ENCODE peak calls at places on chromosomes 4 and X, in eight cellular contexts. One of them, this sample, is unnamed.

GRCh38 chrX:103792916-103793540 is 16.4 kb downstream of the PLP1 start:
- DNase-seq in NCI-H460: no peak
- DNase-seq in stimulated activated naive CD8-positive, alpha-beta T cell treated with anti-CD3 and anti-CD28 coated beads, Interleukin-15, amount 100 ng/mL, for 72 hours: no peak
- DNase-seq in SW 1271: no peak
- DNase-seq in activated CD8-positive, alpha-beta memory T cell treated with anti-CD3 and anti-CD28 coated beads for 1 hour: no peak
- DNase-seq in AG09319: peak
- DNase-seq in fibroblast of the conjunctiva: peak
- DNase-seq in uterus: no peak
- DNase-seq in this sample: no peak

GRCh38 chrX:9859711-9860555 is 73.7 kb downstream of the SHROOM2 start:
- DNase-seq in stimulated activated naive CD8-positive, alpha-beta T cell treated with anti-CD3 and anti-CD28 coated beads, Interleukin-15, amount 100 ng/mL, for 72 hours: no peak
- DNase-seq in SW 1271: no peak
- DNase-seq in fibroblast of the conjunctiva: no peak
- DNase-seq in uterus: no peak
- DNase-seq in AG09319: no peak
- DNase-seq in NCI-H460: no peak
- DNase-seq in activated CD8-positive, alpha-beta memory T cell treated with anti-CD3 and anti-CD28 coated beads for 1 hour: no peak
- DNase-seq in this sample: no peak

GRCh38 chr4:88689877-88690276 is 7.8 kb downstream of the NAP1L5 start:
- DNase-seq in stimulated activated naive CD8-positive, alpha-beta T cell treated with anti-CD3 and anti-CD28 coated beads, Interleukin-15, amount 100 ng/mL, for 72 hours: no peak
- DNase-seq in fibroblast of the conjunctiva: no peak
- DNase-seq in uterus: no peak
- DNase-seq in SW 1271: no peak
- DNase-seq in AG09319: no peak
- DNase-seq in activated CD8-positive, alpha-beta memory T cell treated with anti-CD3 and anti-CD28 coated beads for 1 hour: no peak
- DNase-seq in NCI-H460: no peak
- DNase-seq in this sample: no peak

GRCh38 chr4:26529479-26529878 is 39.2 kb upstream of the CCKAR start:
- DNase-seq in activated CD8-positive, alpha-beta memory T cell treated with anti-CD3 and anti-CD28 coated beads for 1 hour: no peak
- DNase-seq in fibroblast of the conjunctiva: no peak
- DNase-seq in uterus: no peak
- DNase-seq in stimulated activated naive CD8-positive, alpha-beta T cell treated with anti-CD3 and anti-CD28 coated beads, Interleukin-15, amount 100 ng/mL, for 72 hours: no peak
- DNase-seq in AG09319: no peak
- DNase-seq in NCI-H460: no peak
- DNase-seq in SW 1271: no peak
- DNase-seq in this sample: no peak

GRCh38 chr4:118798658-118799057 is 37.3 kb downstream of the SEC24D start:
- DNase-seq in stimulated activated naive CD8-positive, alpha-beta T cell treated with anti-CD3 and anti-CD28 coated beads, Interleukin-15, amount 100 ng/mL, for 72 hours: no peak
- DNase-seq in fibroblast of the conjunctiva: no peak
- DNase-seq in AG09319: no peak
- DNase-seq in activated CD8-positive, alpha-beta memory T cell treated with anti-CD3 and anti-CD28 coated beads for 1 hour: no peak
- DNase-seq in SW 1271: no peak
- DNase-seq in NCI-H460: no peak
- DNase-seq in uterus: no peak
- DNase-seq in this sample: no peak

GRCh38 chr4:149884046-149884445 is 68.4 kb upstream of the IQCM start:
- DNase-seq in SW 1271: no peak
- DNase-seq in activated CD8-positive, alpha-beta memory T cell treated with anti-CD3 and anti-CD28 coated beads for 1 hour: no peak
- DNase-seq in uterus: no peak
- DNase-seq in AG09319: peak
- DNase-seq in fibroblast of the conjunctiva: peak
- DNase-seq in NCI-H460: no peak
- DNase-seq in stimulated activated naive CD8-positive, alpha-beta T cell treated with anti-CD3 and anti-CD28 coated beads, Interleukin-15, amount 100 ng/mL, for 72 hours: no peak
- DNase-seq in this sample: no peak

GRCh38 chrX:13376857-13377441 is 57.1 kb upstream of the ATXN3L start:
- DNase-seq in stimulated activated naive CD8-positive, alpha-beta T cell treated with anti-CD3 and anti-CD28 coated beads, Interleukin-15, amount 100 ng/mL, for 72 hours: peak
- DNase-seq in uterus: peak
- DNase-seq in AG09319: peak
- DNase-seq in SW 1271: no peak
- DNase-seq in activated CD8-positive, alpha-beta memory T cell treated with anti-CD3 and anti-CD28 coated beads for 1 hour: no peak
- DNase-seq in fibroblast of the conjunctiva: peak
- DNase-seq in NCI-H460: no peak
- DNase-seq in this sample: no peak

GRCh38 chrX:54181196-54181953 is 1.7 kb downstream of the FAM120C start:
- DNase-seq in fibroblast of the conjunctiva: no peak
- DNase-seq in activated CD8-positive, alpha-beta memory T cell treated with anti-CD3 and anti-CD28 coated beads for 1 hour: no peak
- DNase-seq in SW 1271: no peak
- DNase-seq in stimulated activated naive CD8-positive, alpha-beta T cell treated with anti-CD3 and anti-CD28 coated beads, Interleukin-15, amount 100 ng/mL, for 72 hours: no peak
- DNase-seq in uterus: no peak
- DNase-seq in NCI-H460: no peak
- DNase-seq in AG09319: no peak
- DNase-seq in this sample: no peak

GRCh38 chrX:115531818-115532403 is 29.1 kb upstream of the PLS3 start:
- DNase-seq in SW 1271: no peak
- DNase-seq in NCI-H460: no peak
- DNase-seq in stimulated activated naive CD8-positive, alpha-beta T cell treated with anti-CD3 and anti-CD28 coated beads, Interleukin-15, amount 100 ng/mL, for 72 hours: no peak
- DNase-seq in activated CD8-positive, alpha-beta memory T cell treated with anti-CD3 and anti-CD28 coated beads for 1 hour: no peak
- DNase-seq in fibroblast of the conjunctiva: peak
- DNase-seq in uterus: no peak
- DNase-seq in AG09319: no peak
- DNase-seq in this sample: no peak

GRCh38 chr4:99664703-99665102 is 7.1 kb upstream of the C4orf54 start:
- DNase-seq in AG09319: no peak
- DNase-seq in activated CD8-positive, alpha-beta memory T cell treated with anti-CD3 and anti-CD28 coated beads for 1 hour: no peak
- DNase-seq in fibroblast of the conjunctiva: no peak
- DNase-seq in NCI-H460: no peak
- DNase-seq in SW 1271: no peak
- DNase-seq in stimulated activated naive CD8-positive, alpha-beta T cell treated with anti-CD3 and anti-CD28 coated beads, Interleukin-15, amount 100 ng/mL, for 72 hours: no peak
- DNase-seq in uterus: no peak
- DNase-seq in this sample: no peak

GRCh38 chr4:61619528-61619927 is 419.4 kb downstream of the ADGRL3 start:
- DNase-seq in AG09319: no peak
- DNase-seq in stimulated activated naive CD8-positive, alpha-beta T cell treated with anti-CD3 and anti-CD28 coated beads, Interleukin-15, amount 100 ng/mL, for 72 hours: no peak
- DNase-seq in activated CD8-positive, alpha-beta memory T cell treated with anti-CD3 and anti-CD28 coated beads for 1 hour: no peak
- DNase-seq in NCI-H460: no peak
- DNase-seq in SW 1271: no peak
- DNase-seq in fibroblast of the conjunctiva: no peak
- DNase-seq in uterus: no peak
- DNase-seq in this sample: no peak

GRCh38 chr4:124030038-124030638 is 633.5 kb downstream of the SPRY1 start:
- DNase-seq in AG09319: no peak
- DNase-seq in fibroblast of the conjunctiva: no peak
- DNase-seq in activated CD8-positive, alpha-beta memory T cell treated with anti-CD3 and anti-CD28 coated beads for 1 hour: no peak
- DNase-seq in uterus: peak
- DNase-seq in SW 1271: no peak
- DNase-seq in stimulated activated naive CD8-positive, alpha-beta T cell treated with anti-CD3 and anti-CD28 coated beads, Interleukin-15, amount 100 ng/mL, for 72 hours: no peak
- DNase-seq in NCI-H460: no peak
- DNase-seq in this sample: no peak

GRCh38 chr4:39657465-39657864 is 18.8 kb upstream of the SMIM14 start:
- DNase-seq in activated CD8-positive, alpha-beta memory T cell treated with anti-CD3 and anti-CD28 coated beads for 1 hour: no peak
- DNase-seq in SW 1271: no peak
- DNase-seq in uterus: no peak
- DNase-seq in AG09319: no peak
- DNase-seq in NCI-H460: no peak
- DNase-seq in fibroblast of the conjunctiva: no peak
- DNase-seq in stimulated activated naive CD8-positive, alpha-beta T cell treated with anti-CD3 and anti-CD28 coated beads, Interleukin-15, amount 100 ng/mL, for 72 hours: no peak
- DNase-seq in this sample: no peak

GRCh38 chrX:10922158-10922557 is 189.0 kb upstream of the HCCS start:
- DNase-seq in uterus: no peak
- DNase-seq in fibroblast of the conjunctiva: peak
- DNase-seq in AG09319: peak
- DNase-seq in NCI-H460: peak
- DNase-seq in stimulated activated naive CD8-positive, alpha-beta T cell treated with anti-CD3 and anti-CD28 coated beads, Interleukin-15, amount 100 ng/mL, for 72 hours: no peak
- DNase-seq in SW 1271: peak
- DNase-seq in activated CD8-positive, alpha-beta memory T cell treated with anti-CD3 and anti-CD28 coated beads for 1 hour: no peak
- DNase-seq in this sample: no peak

GRCh38 chr4:138945840-138946239 is 69.7 kb upstream of the NOCT start:
- DNase-seq in SW 1271: no peak
- DNase-seq in uterus: no peak
- DNase-seq in activated CD8-positive, alpha-beta memory T cell treated with anti-CD3 and anti-CD28 coated beads for 1 hour: no peak
- DNase-seq in stimulated activated naive CD8-positive, alpha-beta T cell treated with anti-CD3 and anti-CD28 coated beads, Interleukin-15, amount 100 ng/mL, for 72 hours: no peak
- DNase-seq in NCI-H460: no peak
- DNase-seq in AG09319: no peak
- DNase-seq in fibroblast of the conjunctiva: no peak
- DNase-seq in this sample: no peak

GRCh38 chr4:8818063-8818881 is 53.4 kb downstream of the HMX1 start:
- DNase-seq in SW 1271: no peak
- DNase-seq in fibroblast of the conjunctiva: no peak
- DNase-seq in AG09319: no peak
- DNase-seq in stimulated activated naive CD8-positive, alpha-beta T cell treated with anti-CD3 and anti-CD28 coated beads, Interleukin-15, amount 100 ng/mL, for 72 hours: peak
- DNase-seq in NCI-H460: no peak
- DNase-seq in activated CD8-positive, alpha-beta memory T cell treated with anti-CD3 and anti-CD28 coated beads for 1 hour: no peak
- DNase-seq in uterus: no peak
- DNase-seq in this sample: no peak

GRCh38 chr4:147777456-147778091 is 45.7 kb downstream of the ARHGAP10 start:
- DNase-seq in fibroblast of the conjunctiva: no peak
- DNase-seq in uterus: no peak
- DNase-seq in stimulated activated naive CD8-positive, alpha-beta T cell treated with anti-CD3 and anti-CD28 coated beads, Interleukin-15, amount 100 ng/mL, for 72 hours: no peak
- DNase-seq in activated CD8-positive, alpha-beta memory T cell treated with anti-CD3 and anti-CD28 coated beads for 1 hour: no peak
- DNase-seq in AG09319: no peak
- DNase-seq in SW 1271: peak
- DNase-seq in NCI-H460: peak
- DNase-seq in this sample: no peak

GRCh38 chr4:109574443-109574850 is 14.4 kb downstream of the MCUB start:
- DNase-seq in uterus: no peak
- DNase-seq in stimulated activated naive CD8-positive, alpha-beta T cell treated with anti-CD3 and anti-CD28 coated beads, Interleukin-15, amount 100 ng/mL, for 72 hours: no peak
- DNase-seq in AG09319: no peak
- DNase-seq in SW 1271: no peak
- DNase-seq in fibroblast of the conjunctiva: peak
- DNase-seq in NCI-H460: peak
- DNase-seq in activated CD8-positive, alpha-beta memory T cell treated with anti-CD3 and anti-CD28 coated beads for 1 hour: no peak
- DNase-seq in this sample: no peak

GRCh38 chr4:90990298-90990697 is 863.1 kb downstream of the CCSER1 start:
- DNase-seq in stimulated activated naive CD8-positive, alpha-beta T cell treated with anti-CD3 and anti-CD28 coated beads, Interleukin-15, amount 100 ng/mL, for 72 hours: no peak
- DNase-seq in SW 1271: no peak
- DNase-seq in NCI-H460: no peak
- DNase-seq in activated CD8-positive, alpha-beta memory T cell treated with anti-CD3 and anti-CD28 coated beads for 1 hour: no peak
- DNase-seq in uterus: no peak
- DNase-seq in fibroblast of the conjunctiva: no peak
- DNase-seq in AG09319: no peak
- DNase-seq in this sample: no peak

GRCh38 chr4:135927651-135928050 is 1604.6 kb downstream of the PCDH18 start:
- DNase-seq in stimulated activated naive CD8-positive, alpha-beta T cell treated with anti-CD3 and anti-CD28 coated beads, Interleukin-15, amount 100 ng/mL, for 72 hours: no peak
- DNase-seq in fibroblast of the conjunctiva: no peak
- DNase-seq in uterus: no peak
- DNase-seq in AG09319: no peak
- DNase-seq in NCI-H460: peak
- DNase-seq in SW 1271: no peak
- DNase-seq in activated CD8-positive, alpha-beta memory T cell treated with anti-CD3 and anti-CD28 coated beads for 1 hour: no peak
- DNase-seq in this sample: no peak

GRCh38 chr4:139568206-139568969 is 12.4 kb upstream of the SETD7 start:
- DNase-seq in activated CD8-positive, alpha-beta memory T cell treated with anti-CD3 and anti-CD28 coated beads for 1 hour: no peak
- DNase-seq in stimulated activated naive CD8-positive, alpha-beta T cell treated with anti-CD3 and anti-CD28 coated beads, Interleukin-15, amount 100 ng/mL, for 72 hours: no peak
- DNase-seq in AG09319: no peak
- DNase-seq in uterus: no peak
- DNase-seq in fibroblast of the conjunctiva: no peak
- DNase-seq in SW 1271: no peak
- DNase-seq in NCI-H460: no peak
- DNase-seq in this sample: no peak